ENCODE peak calls at places on chromosomes 7 and 10, in five cellular contexts. One of them, this sample, is unnamed.

GRCh38 chr10:84179059-84179710 is 5.6 kb downstream of the GPR15LG start:
- DNase-seq in RWPE1: peak; percentile 98
- DNase-seq in HL-60: no peak
- DNase-seq in dorsolateral prefrontal cortex: peak; percentile 59
- DNase-seq in AG04450: no peak
- DNase-seq in this sample: no peak

GRCh38 chr10:83764681-83765080 is 374.6 kb upstream of the GHITM start:
- DNase-seq in RWPE1: no peak
- DNase-seq in HL-60: no peak
- DNase-seq in dorsolateral prefrontal cortex: no peak
- DNase-seq in AG04450: no peak
- DNase-seq in this sample: no peak

GRCh38 chr7:30816291-30817059 is 45.3 kb downstream of the MINDY4 start:
- DNase-seq in RWPE1: no peak
- DNase-seq in HL-60: no peak
- DNase-seq in dorsolateral prefrontal cortex: no peak
- DNase-seq in AG04450: no peak
- DNase-seq in this sample: no peak

GRCh38 chr10:60817135-60817805 is 39.0 kb downstream of the CDK1 start:
- DNase-seq in RWPE1: no peak
- DNase-seq in HL-60: no peak
- DNase-seq in dorsolateral prefrontal cortex: no peak
- DNase-seq in AG04450: no peak
- DNase-seq in this sample: peak; percentile 31

GRCh38 chr7:47227762-47228177 is 354.1 kb downstream of the TNS3 start:
- DNase-seq in RWPE1: no peak
- DNase-seq in HL-60: peak; percentile 18
- DNase-seq in dorsolateral prefrontal cortex: no peak
- DNase-seq in AG04450: peak; percentile 18
- DNase-seq in this sample: peak; percentile 78

GRCh38 chr7:16587785-16588184 is 57.8 kb downstream of the ANKMY2 start:
- DNase-seq in RWPE1: no peak
- DNase-seq in HL-60: no peak
- DNase-seq in dorsolateral prefrontal cortex: no peak
- DNase-seq in AG04450: no peak
- DNase-seq in this sample: no peak

GRCh38 chr10:128173383-128173782 is 47.2 kb upstream of the MKI67 start:
- DNase-seq in RWPE1: no peak
- DNase-seq in HL-60: no peak
- DNase-seq in dorsolateral prefrontal cortex: no peak
- DNase-seq in AG04450: no peak
- DNase-seq in this sample: peak; percentile 45

GRCh38 chr7:119664601-119665000 is 608.4 kb upstream of the KCND2 start:
- DNase-seq in RWPE1: peak; percentile 14
- DNase-seq in HL-60: no peak
- DNase-seq in dorsolateral prefrontal cortex: no peak
- DNase-seq in AG04450: peak; percentile 20
- DNase-seq in this sample: peak; percentile 68

GRCh38 chr10:91227576-91227975 is 7.1 kb downstream of the PCGF5 start:
- DNase-seq in RWPE1: no peak
- DNase-seq in HL-60: no peak
- DNase-seq in dorsolateral prefrontal cortex: no peak
- DNase-seq in AG04450: no peak
- DNase-seq in this sample: no peak

GRCh38 chr7:151046603-151047573 is 1.4 kb upstream of the ASIC3 start:
- DNase-seq in RWPE1: peak; percentile 20
- DNase-seq in HL-60: no peak
- DNase-seq in dorsolateral prefrontal cortex: no peak
- DNase-seq in AG04450: no peak
- DNase-seq in this sample: no peak

GRCh38 chr10:69064762-69065328 is 23.1 kb upstream of the SRGN start:
- DNase-seq in RWPE1: no peak
- DNase-seq in HL-60: no peak
- DNase-seq in dorsolateral prefrontal cortex: no peak
- DNase-seq in AG04450: no peak
- DNase-seq in this sample: no peak

GRCh38 chr10:69460576-69461242 is 9.4 kb downstream of the TSPAN15 start:
- DNase-seq in RWPE1: no peak
- DNase-seq in HL-60: no peak
- DNase-seq in dorsolateral prefrontal cortex: no peak
- DNase-seq in AG04450: no peak
- DNase-seq in this sample: no peak

GRCh38 chr7:1192171-1192676 is 32.2 kb upstream of the ZFAND2A start:
- DNase-seq in RWPE1: peak; percentile 34
- DNase-seq in HL-60: peak; percentile 86
- DNase-seq in dorsolateral prefrontal cortex: no peak
- DNase-seq in AG04450: peak; percentile 76
- DNase-seq in this sample: peak; percentile 71
- TF ChIP-seq CTCF in RWPE1: no peak
- TF ChIP-seq CTCF in HL-60: no peak
- TF ChIP-seq CTCF in dorsolateral prefrontal cortex: no peak
- TF ChIP-seq CTCF in AG04450: peak; percentile 31
- TF ChIP-seq CTCF in this sample: no peak

DNA sequence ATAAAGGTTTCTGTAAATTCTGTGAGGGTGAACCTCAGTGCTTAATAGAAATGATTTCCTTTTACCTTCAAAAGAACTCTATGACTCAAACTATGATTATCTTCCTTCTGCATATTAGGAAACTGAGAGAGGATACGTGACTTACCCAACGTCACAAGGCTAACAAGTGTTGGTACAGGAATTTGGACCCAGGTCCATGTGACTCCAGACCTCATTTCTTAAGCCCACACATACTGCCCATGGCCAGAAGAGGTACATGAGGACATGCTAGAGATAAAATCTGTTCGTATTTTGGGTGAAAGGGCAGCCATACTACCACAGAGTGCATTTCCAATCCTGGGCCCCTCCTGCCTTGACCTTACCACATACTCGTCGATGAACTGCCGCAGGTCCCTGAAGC is 61.5 kb upstream of the TM9SF3 start:
- DNase-seq in RWPE1: no peak
- DNase-seq in HL-60: no peak
- DNase-seq in dorsolateral prefrontal cortex: no peak
- DNase-seq in AG04450: no peak
- DNase-seq in this sample: no peak
- H3K27ac ChIP-seq in RWPE1: no peak overlapping the region
- H3K27ac ChIP-seq in HL-60: no peak overlapping the region
- H3K27ac ChIP-seq in dorsolateral prefrontal cortex: no peak overlapping the region
- H3K27ac ChIP-seq in AG04450: no peak overlapping the region
- H3K27ac ChIP-seq in this sample: no peak overlapping the region

DNA sequence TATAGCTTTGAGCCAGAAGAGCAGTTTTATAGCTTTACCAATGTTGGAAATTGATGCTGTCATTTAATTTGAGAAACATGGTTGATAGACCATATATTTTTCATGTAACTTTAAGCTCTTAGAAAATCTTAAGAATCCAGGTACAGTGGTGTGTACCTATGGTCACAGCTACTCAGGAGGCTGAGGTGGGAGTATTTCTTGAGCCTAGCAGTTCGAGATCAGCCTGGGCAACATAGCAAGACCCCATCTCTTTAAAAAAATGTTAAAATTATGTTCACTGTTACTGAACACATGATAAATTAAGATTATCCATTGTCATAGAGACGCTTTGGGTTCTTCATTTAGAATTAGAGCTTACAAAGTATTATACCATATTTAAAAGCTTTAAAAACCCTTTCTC is 18.2 kb downstream of the REEP3 start:
- DNase-seq in RWPE1: no peak
- DNase-seq in HL-60: no peak
- DNase-seq in dorsolateral prefrontal cortex: no peak
- DNase-seq in AG04450: no peak
- DNase-seq in this sample: no peak
- TF ChIP-seq CTCF in RWPE1: no peak
- TF ChIP-seq CTCF in HL-60: no peak
- TF ChIP-seq CTCF in dorsolateral prefrontal cortex: no peak
- TF ChIP-seq CTCF in AG04450: no peak
- TF ChIP-seq CTCF in this sample: no peak

GRCh38 chr10:117367718-117368117 is 7.5 kb downstream of the PDZD8 start:
- DNase-seq in RWPE1: no peak
- DNase-seq in HL-60: no peak
- DNase-seq in dorsolateral prefrontal cortex: no peak
- DNase-seq in AG04450: no peak
- DNase-seq in this sample: no peak

GRCh38 chr10:117364121-117364960 is 10.9 kb downstream of the PDZD8 start:
- DNase-seq in RWPE1: no peak
- DNase-seq in HL-60: no peak
- DNase-seq in dorsolateral prefrontal cortex: no peak
- DNase-seq in AG04450: no peak
- DNase-seq in this sample: no peak

GRCh38 chr10:117370205-117370604 is 5.0 kb downstream of the PDZD8 start:
- DNase-seq in RWPE1: no peak
- DNase-seq in HL-60: no peak
- DNase-seq in dorsolateral prefrontal cortex: no peak
- DNase-seq in AG04450: no peak
- DNase-seq in this sample: no peak

GRCh38 chr10:117365612-117366011 is 9.6 kb downstream of the PDZD8 start:
- DNase-seq in RWPE1: no peak
- DNase-seq in HL-60: no peak
- DNase-seq in dorsolateral prefrontal cortex: no peak
- DNase-seq in AG04450: no peak
- DNase-seq in this sample: no peak

DNA sequence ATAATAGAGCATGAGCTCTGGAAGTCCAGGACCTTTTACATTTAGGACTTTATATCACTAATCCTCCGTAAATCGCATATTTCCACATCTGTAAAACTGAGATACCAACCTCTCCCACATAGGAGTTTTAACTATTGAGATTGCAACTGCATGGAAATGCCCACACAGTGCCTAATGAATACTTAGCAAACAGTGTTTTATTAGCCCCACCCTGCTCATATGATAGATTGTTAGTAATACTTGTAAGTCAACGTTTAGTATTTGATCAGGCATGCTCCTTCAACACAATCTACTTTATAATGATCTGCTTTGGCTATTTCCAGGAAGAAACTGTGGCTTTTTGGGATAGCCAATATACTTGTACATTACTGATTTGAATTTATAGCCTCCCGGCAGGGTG is 8.5 kb downstream of the PDZD8 start:
- DNase-seq in RWPE1: no peak
- DNase-seq in HL-60: no peak
- DNase-seq in dorsolateral prefrontal cortex: no peak
- DNase-seq in AG04450: no peak
- DNase-seq in this sample: no peak
- H3K27ac ChIP-seq in RWPE1: no peak overlapping the region
- H3K27ac ChIP-seq in HL-60: no peak overlapping the region
- H3K27ac ChIP-seq in dorsolateral prefrontal cortex: no peak overlapping the region
- H3K27ac ChIP-seq in AG04450: no peak overlapping the region
- H3K27ac ChIP-seq in this sample: no peak overlapping the region

GRCh38 chr10:95785942-95786669 is 30.1 kb downstream of the ENTPD1 start:
- DNase-seq in RWPE1: no peak
- DNase-seq in HL-60: no peak
- DNase-seq in dorsolateral prefrontal cortex: no peak
- DNase-seq in AG04450: no peak
- DNase-seq in this sample: no peak
- TF ChIP-seq CTCF in RWPE1: no peak
- TF ChIP-seq CTCF in HL-60: no peak
- TF ChIP-seq CTCF in dorsolateral prefrontal cortex: no peak
- TF ChIP-seq CTCF in AG04450: no peak
- TF ChIP-seq CTCF in this sample: no peak

GRCh38 chr7:44566680-44567079 is 7.0 kb downstream of the DDX56 start:
- DNase-seq in RWPE1: no peak
- DNase-seq in HL-60: no peak
- DNase-seq in dorsolateral prefrontal cortex: no peak
- DNase-seq in AG04450: no peak
- DNase-seq in this sample: no peak

GRCh38 chr7:44564606-44565005 is 9.1 kb downstream of the DDX56 start:
- DNase-seq in RWPE1: no peak
- DNase-seq in HL-60: no peak
- DNase-seq in dorsolateral prefrontal cortex: no peak
- DNase-seq in AG04450: no peak
- DNase-seq in this sample: no peak

GRCh38 chr7:44565097-44565794 is 8.5 kb downstream of the DDX56 start:
- DNase-seq in RWPE1: peak; percentile 61
- DNase-seq in HL-60: no peak
- DNase-seq in dorsolateral prefrontal cortex: no peak
- DNase-seq in AG04450: no peak
- DNase-seq in this sample: peak; percentile 43

GRCh38 chr7:44567884-44568283 is 5.8 kb downstream of the DDX56 start:
- DNase-seq in RWPE1: no peak
- DNase-seq in HL-60: no peak
- DNase-seq in dorsolateral prefrontal cortex: no peak
- DNase-seq in AG04450: no peak
- DNase-seq in this sample: no peak

GRCh38 chr7:44565795-44566559 is 7.7 kb downstream of the DDX56 start:
- DNase-seq in RWPE1: no peak
- DNase-seq in HL-60: no peak
- DNase-seq in dorsolateral prefrontal cortex: no peak
- DNase-seq in AG04450: no peak
- DNase-seq in this sample: no peak
- H3K27ac ChIP-seq in RWPE1: peak overlapping the region; percentile 63
- H3K27ac ChIP-seq in HL-60: no peak overlapping the region
- H3K27ac ChIP-seq in dorsolateral prefrontal cortex: peak overlapping the region; percentile 49
- H3K27ac ChIP-seq in AG04450: no peak overlapping the region
- H3K27ac ChIP-seq in this sample: no peak overlapping the region

GRCh38 chr7:70721500-70721899 is 410.4 kb upstream of the GALNT17 start:
- DNase-seq in RWPE1: no peak
- DNase-seq in HL-60: no peak
- DNase-seq in dorsolateral prefrontal cortex: no peak
- DNase-seq in AG04450: no peak
- DNase-seq in this sample: no peak
- TF ChIP-seq CTCF in RWPE1: no peak
- TF ChIP-seq CTCF in HL-60: no peak
- TF ChIP-seq CTCF in dorsolateral prefrontal cortex: no peak
- TF ChIP-seq CTCF in AG04450: no peak
- TF ChIP-seq CTCF in this sample: no peak

GRCh38 chr7:35792472-35793224 is 8.2 kb upstream of the SEPTIN7 start:
- DNase-seq in RWPE1: no peak
- DNase-seq in HL-60: no peak
- DNase-seq in dorsolateral prefrontal cortex: no peak
- DNase-seq in AG04450: no peak
- DNase-seq in this sample: no peak
- H3K27ac ChIP-seq in RWPE1: no peak overlapping the region
- H3K27ac ChIP-seq in HL-60: no peak overlapping the region
- H3K27ac ChIP-seq in dorsolateral prefrontal cortex: peak overlapping the region; percentile 82
- H3K27ac ChIP-seq in AG04450: no peak overlapping the region
- H3K27ac ChIP-seq in this sample: no peak overlapping the region

GRCh38 chr7:157238087-157238486 is 98.7 kb upstream of the DNAJB6 start:
- DNase-seq in RWPE1: no peak
- DNase-seq in HL-60: no peak
- DNase-seq in dorsolateral prefrontal cortex: no peak
- DNase-seq in AG04450: no peak
- DNase-seq in this sample: no peak
- TF ChIP-seq CTCF in RWPE1: no peak
- TF ChIP-seq CTCF in HL-60: no peak
- TF ChIP-seq CTCF in dorsolateral prefrontal cortex: peak; percentile 31
- TF ChIP-seq CTCF in AG04450: no peak
- TF ChIP-seq CTCF in this sample: peak; percentile 75

GRCh38 chr7:7190142-7190541 is 7.8 kb downstream of the C1GALT1 start:
- DNase-seq in RWPE1: no peak
- DNase-seq in HL-60: no peak
- DNase-seq in dorsolateral prefrontal cortex: no peak
- DNase-seq in AG04450: no peak
- DNase-seq in this sample: peak; percentile 92
- H3K27ac ChIP-seq in RWPE1: no peak overlapping the region
- H3K27ac ChIP-seq in HL-60: no peak overlapping the region
- H3K27ac ChIP-seq in dorsolateral prefrontal cortex: no peak overlapping the region
- H3K27ac ChIP-seq in AG04450: no peak overlapping the region
- H3K27ac ChIP-seq in this sample: peak overlapping the region; percentile 17

This sample was measured in brain microvascular endothelial cell.